ENCODE peak calls at places on chromosomes 3 and 15, in four cellular contexts. W is K562, M is GM12878, R is HepG2. P is an unnamed sample.

GRCh38 chr3:163196815-163197214 is 1700.2 kb downstream of the OTOL1 start:
- DNase-seq in W (no peak), M (no peak), R (no peak), P (no peak)

GRCh38 chr3:71207632-71208031 is 375.9 kb downstream of the FOXP1 start:
- DNase-seq in R (peak; percentile 86), W (peak; percentile 61), M (no peak), P (no peak)

GRCh38 chr3:29775352-29775751 is 494.5 kb downstream of the RBMS3 start:
- DNase-seq in R (no peak), W (no peak), M (no peak), P (no peak)

GRCh38 chr3:29427266-29428103 is 146.6 kb downstream of the RBMS3 start:
- DNase-seq in R (no peak), W (no peak), M (no peak), P (peak; percentile 53)

GRCh38 chr3:197800379-197800778 is 9.3 kb downstream of the LRCH3 start:
- DNase-seq in R (no peak), M (no peak), W (no peak), P (no peak)

GRCh38 chr15:66115568-66116206 is 137.9 kb downstream of the MEGF11 start:
- DNase-seq in R (no peak), W (no peak), M (no peak), P (no peak)

GRCh38 chr3:152997526-152997925 is 162.6 kb downstream of the P2RY1 start:
- DNase-seq in M (no peak), R (no peak), W (no peak), P (no peak)

GRCh38 chr3:56976666-56977560 is 83.6 kb upstream of the SPATA12 start:
- DNase-seq in R (no peak), W (no peak), M (no peak), P (peak; percentile 82)

GRCh38 chr15:62844564-62845235 is 197.8 kb upstream of the TPM1 start:
- DNase-seq in W (no peak), R (no peak), M (no peak), P (no peak)

GRCh38 chr3:155448531-155448930 is 155.0 kb upstream of the STRIT1 start:
- DNase-seq in W (no peak), M (no peak), R (no peak), P (no peak)

GRCh38 chr15:101499863-101500713 is 10.6 kb upstream of the PCSK6 start:
- DNase-seq in M (peak; percentile 24), R (no peak), W (no peak), P (no peak)

GRCh38 chr3:56233742-56234141 is 234.5 kb downstream of the ERC2 start:
- DNase-seq in R (no peak), M (no peak), W (no peak), P (no peak)

GRCh38 chr3:65888980-65889706 is 149.6 kb downstream of the MAGI1 start:
- DNase-seq in W (no peak), R (no peak), M (no peak), P (no peak)

GRCh38 chr15:30985081-30985531 is 6.3 kb downstream of the MTMR10 start:
- DNase-seq in M (no peak), R (no peak), W (no peak), P (peak; percentile 25)

GRCh38 chr3:131222599-131222998 is 159.0 kb upstream of the NUDT16 start:
- DNase-seq in W (no peak), M (no peak), R (no peak), P (no peak)

GRCh38 chr3:14894085-14894484 is 53.3 kb upstream of the NR2C2 start:
- DNase-seq in W (no peak), M (no peak), R (no peak), P (no peak)

GRCh38 chr15:40688932-40689799 is 5.8 kb upstream of the RAD51 start:
- DNase-seq in M (no peak), W (no peak), R (no peak), P (no peak)

GRCh38 chr3:69784854-69785523 is 45.7 kb downstream of the MITF start:
- DNase-seq in R (no peak), M (no peak), W (peak; percentile 57), P (peak; percentile 11)

GRCh38 chr3:11588755-11589154 is 55.0 kb downstream of the VGLL4 start:
- DNase-seq in R (no peak), M (no peak), W (no peak), P (no peak)

GRCh38 chr15:73212424-73212823 is 156.3 kb downstream of the HCN4 start:
- DNase-seq in W (no peak), M (no peak), R (no peak), P (no peak)

GRCh38 chr3:127768346-127769008 is 53.8 kb downstream of the MGLL start:
- DNase-seq in M (no peak), W (no peak), R (no peak), P (no peak)

GRCh38 chr3:53890726-53891499 is 746 bp downstream of the SELENOK start:
- DNase-seq in R (peak; percentile 44), M (no peak), W (peak; percentile 60), P (peak; percentile 47)

GRCh38 chr3:124741027-124741426 is 10.8 kb downstream of the UMPS start:
- DNase-seq in R (no peak), W (no peak), M (no peak), P (no peak)

GRCh38 chr3:6549296-6549695 is 311.6 kb upstream of the GRM7 start:
- DNase-seq in R (no peak), M (no peak), W (no peak), P (no peak)

GRCh38 chr3:196274585-196274984 is 12.9 kb downstream of the PCYT1A start:
- DNase-seq in R (no peak), W (peak; percentile 84), M (peak; percentile 84), P (no peak)

DNA sequence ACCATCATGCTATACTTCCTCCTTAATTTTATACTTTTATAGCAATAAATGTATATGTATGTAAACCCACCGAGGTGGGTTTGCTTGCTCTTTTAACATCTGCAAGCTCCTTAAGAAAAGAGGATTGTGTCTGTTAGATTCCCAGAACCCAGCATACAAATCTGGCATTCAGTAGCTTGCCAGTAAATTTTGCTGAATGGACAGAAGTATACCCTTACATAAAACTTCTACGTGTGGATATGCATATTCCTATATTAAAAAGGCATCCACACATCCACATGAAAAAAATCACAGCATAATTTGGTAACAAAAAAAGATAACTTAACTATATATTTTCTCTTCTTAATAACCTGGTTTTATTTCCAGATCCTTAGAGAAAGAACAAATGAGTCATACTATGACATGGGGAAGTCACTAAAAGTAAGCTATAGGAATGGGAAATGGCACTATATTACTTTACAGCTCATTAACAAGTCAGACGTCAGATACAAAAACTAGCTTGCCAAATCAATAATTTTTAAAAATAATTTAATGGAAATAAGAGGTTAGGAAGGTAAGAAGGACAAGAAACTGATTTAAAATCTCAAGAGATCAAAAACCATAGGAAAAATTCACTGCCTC is 68.8 kb downstream of the SUMF1 start:
- DNase-seq in M (no peak), R (no peak), W (no peak), P (no peak)
- TF ChIP-seq SIN3A in M (no peak), R (no peak), W (no peak), P (no peak)

GRCh38 chr3:172103724-172104123 is 64.3 kb downstream of the FNDC3B start:
- DNase-seq in R (no peak), M (no peak), W (no peak), P (no peak)
- TF ChIP-seq SMC3 in R (no peak), M (no peak), W (no peak), P (no peak)

GRCh38 chr3:43162573-43163084 is 56.8 kb upstream of the POMGNT2 start:
- DNase-seq in W (no peak), R (no peak), M (no peak), P (no peak)
- TF ChIP-seq YY1 in W (no peak), R (no peak), M (no peak), P (no peak)

GRCh38 chr15:77430652-77431051 is 10.0 kb downstream of the HMG20A start:
- DNase-seq in M (no peak), R (no peak), W (no peak), P (no peak)
- TF ChIP-seq SIN3A in M (no peak), R (no peak), W (no peak), P (no peak)

GRCh38 chr3:194622621-194623360 is 10.4 kb downstream of the TMEM44 start:
- DNase-seq in R (no peak), W (no peak), M (no peak), P (no peak)
- TF ChIP-seq SMC3 in R (no peak), W (no peak), M (no peak), P (no peak)

GRCh38 chr3:61733866-61734265 is 172.5 kb downstream of the PTPRG start:
- DNase-seq in R (no peak), W (no peak), M (no peak), P (no peak)
- TF ChIP-seq YY1 in R (no peak), W (no peak), M (no peak), P (no peak)

GRCh38 chr15:74906193-74906449 is 530 bp downstream of the FAM219B start:
- DNase-seq in R (no peak), M (no peak), W (peak; percentile 47), P (no peak)
- TF ChIP-seq SIN3A in R (no peak), M (no peak), W (no peak), P (no peak)

GRCh38 chr3:108024146-108024836 is 66.5 kb downstream of the CD47 start:
- DNase-seq in M (no peak), W (no peak), R (no peak), P (no peak)

GRCh38 chr3:108021131-108021530 is 69.7 kb downstream of the CD47 start:
- DNase-seq in M (no peak), W (no peak), R (no peak), P (no peak)

GRCh38 chr3:108021533-108021932 is 69.3 kb downstream of the CD47 start:
- DNase-seq in M (no peak), W (peak; percentile 3), R (no peak), P (no peak)

GRCh38 chr3:108018552-108018951 is 72.3 kb downstream of the CD47 start:
- DNase-seq in M (no peak), W (peak; percentile 5), R (no peak), P (no peak)

GRCh38 chr3:108022316-108023150 is 68.3 kb downstream of the CD47 start:
- DNase-seq in M (no peak), W (no peak), R (no peak), P (no peak)
- TF ChIP-seq SMC3 in M (no peak), W (no peak), R (no peak), P (no peak)

DNA sequence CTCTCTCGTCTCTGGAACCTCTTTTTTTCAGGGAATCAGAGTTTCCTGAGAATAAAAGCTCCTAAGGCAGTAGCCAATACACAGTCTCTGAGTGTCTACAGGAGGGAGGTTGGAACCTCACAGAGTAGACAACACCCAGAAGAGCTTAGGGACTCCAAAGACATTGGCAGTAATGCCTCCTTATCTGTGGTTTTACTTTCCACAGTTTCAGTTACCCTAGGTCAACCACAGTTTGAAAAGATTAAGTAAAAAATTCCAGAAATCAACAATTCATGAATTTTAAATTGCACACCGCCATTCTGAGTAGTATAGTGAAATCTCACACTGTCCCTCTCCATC is 47.1 kb downstream of the SSUH2 start:
- DNase-seq in R (no peak), M (no peak), W (no peak), P (no peak)
- TF ChIP-seq YY1 in R (no peak), M (no peak), W (no peak), P (no peak)

P was measured in SK-N-SH.